ENCODE peak calls at places on chromosomes 2 and 18, in four cellular contexts. Q is breast epithelium, A is IMR-90, E is adrenal gland. M is an unnamed sample.

GRCh38 chr2:216316743-216317142 is 55.5 kb downstream of the MARCHF4 start:
- DNase-seq in E (no peak), Q (no peak), A (peak; percentile 92), M (no peak)

GRCh38 chr2:191020742-191021381 is 6.9 kb upstream of the STAT1 start:
- DNase-seq in E (peak; percentile 71), A (peak; percentile 93), Q (no peak), M (peak; percentile 43)

GRCh38 chr2:163551974-163552373 is 183.8 kb downstream of the FIGN start:
- DNase-seq in E (no peak), Q (no peak), A (no peak), M (no peak)

GRCh38 chr2:127208313-127208712 is 11.8 kb downstream of the CYP27C1 start:
- DNase-seq in A (peak; percentile 19), E (no peak), Q (no peak), M (peak; percentile 35)

GRCh38 chr2:187693923-187694322 is 139.7 kb upstream of the TFPI start:
- DNase-seq in E (no peak), Q (no peak), A (no peak), M (no peak)

GRCh38 chr2:15038373-15039364 is 406.2 kb downstream of the LRATD1 start:
- DNase-seq in Q (no peak), E (no peak), A (peak; percentile 36), M (no peak)

GRCh38 chr2:5074738-5075137 is 617.4 kb upstream of the SOX11 start:
- DNase-seq in Q (no peak), A (no peak), E (no peak), M (no peak)

GRCh38 chr2:10150436-10150835 is 27.9 kb downstream of the RRM2 start:
- DNase-seq in E (no peak), Q (no peak), A (no peak), M (no peak)

GRCh38 chr2:203934006-203934632 is 2.4 kb upstream of the ICOS start:
- DNase-seq in A (no peak), Q (no peak), E (no peak), M (no peak)

GRCh38 chr2:104863585-104864279 is 9.8 kb downstream of the POU3F3 start:
- DNase-seq in E (no peak), Q (no peak), A (no peak), M (no peak)

GRCh38 chr2:33015421-33016142 is 68.8 kb downstream of the LTBP1 start:
- DNase-seq in E (peak; percentile 25), Q (no peak), A (peak; percentile 82), M (no peak)

GRCh38 chr18:48806551-48807261 is 144.1 kb downstream of the SMAD7 start:
- DNase-seq in Q (peak; percentile 35), E (peak; percentile 28), A (no peak), M (peak; percentile 80)

GRCh38 chr2:63049291-63050185 is 1.1 kb upstream of the OTX1 start:
- DNase-seq in E (no peak), A (peak; percentile 8), Q (no peak), M (no peak)

GRCh38 chr2:216663846-216664245 is 30.6 kb downstream of the IGFBP2 start:
- DNase-seq in A (no peak), Q (no peak), E (no peak), M (no peak)

GRCh38 chr2:181123798-181124217 is 143.4 kb downstream of the UBE2E3 start:
- DNase-seq in E (no peak), Q (no peak), A (no peak), M (no peak)

GRCh38 chr2:136025057-136025973 is 39.9 kb upstream of the DARS1 start:
- DNase-seq in A (peak; percentile 28), Q (peak; percentile 62), E (peak; percentile 49), M (peak; percentile 91)

GRCh38 chr18:52764271-52764670 is 424.3 kb downstream of the DCC start:
- DNase-seq in A (no peak), Q (no peak), E (no peak), M (no peak)

GRCh38 chr2:181394741-181395437 is 62.3 kb upstream of the ITGA4 start:
- DNase-seq in E (no peak), A (no peak), Q (no peak), M (no peak)

GRCh38 chr2:225337183-225337582 is 62.3 kb upstream of the NYAP2 start:
- DNase-seq in Q (no peak), A (peak; percentile 80), E (no peak), M (no peak)

GRCh38 chr2:112160591-112161250 is 22.5 kb downstream of the FBLN7 start:
- DNase-seq in Q (no peak), A (no peak), E (no peak), M (no peak)

GRCh38 chr18:2985628-2986027 is 27.3 kb downstream of the LPIN2 start:
- DNase-seq in A (peak; percentile 54), E (no peak), Q (no peak), M (no peak)

GRCh38 chr2:138207531-138207930 is 243.3 kb downstream of the HNMT start:
- DNase-seq in E (no peak), A (no peak), Q (no peak), M (no peak)

GRCh38 chr2:120287183-120288015 is 34.7 kb downstream of the RALB start:
- DNase-seq in Q (no peak), A (peak; percentile 96), E (no peak), M (no peak)

GRCh38 chr18:80109676-80110078 is 615 bp downstream of the ADNP2 start:
- DNase-seq in E (peak; percentile 40), Q (no peak), A (peak; percentile 31), M (peak; percentile 76)

GRCh38 chr2:73232471-73233153 is 427 bp downstream of the PRADC1 start:
- DNase-seq in Q (no peak), A (no peak), E (peak; percentile 49), M (no peak)

GRCh38 chr2:214019229-214019972 is 391.5 kb upstream of the VWC2L start:
- DNase-seq in E (peak; percentile 91), Q (no peak), A (peak; percentile 97), M (peak; percentile 37)

GRCh38 chr2:51265539-51265938 is 233.6 kb upstream of the NRXN1 start:
- DNase-seq in E (no peak), Q (no peak), A (no peak), M (no peak)

GRCh38 chr2:29130295-29130694 is 15.1 kb downstream of the CLIP4 start:
- DNase-seq in Q (no peak), E (no peak), A (peak; percentile 91), M (no peak)

GRCh38 chr18:79393626-79394401 is 1.9 kb upstream of the NFATC1 start:
- DNase-seq in A (peak; percentile 74), Q (peak; percentile 94), E (peak; percentile 81), M (peak; percentile 98)

DNA sequence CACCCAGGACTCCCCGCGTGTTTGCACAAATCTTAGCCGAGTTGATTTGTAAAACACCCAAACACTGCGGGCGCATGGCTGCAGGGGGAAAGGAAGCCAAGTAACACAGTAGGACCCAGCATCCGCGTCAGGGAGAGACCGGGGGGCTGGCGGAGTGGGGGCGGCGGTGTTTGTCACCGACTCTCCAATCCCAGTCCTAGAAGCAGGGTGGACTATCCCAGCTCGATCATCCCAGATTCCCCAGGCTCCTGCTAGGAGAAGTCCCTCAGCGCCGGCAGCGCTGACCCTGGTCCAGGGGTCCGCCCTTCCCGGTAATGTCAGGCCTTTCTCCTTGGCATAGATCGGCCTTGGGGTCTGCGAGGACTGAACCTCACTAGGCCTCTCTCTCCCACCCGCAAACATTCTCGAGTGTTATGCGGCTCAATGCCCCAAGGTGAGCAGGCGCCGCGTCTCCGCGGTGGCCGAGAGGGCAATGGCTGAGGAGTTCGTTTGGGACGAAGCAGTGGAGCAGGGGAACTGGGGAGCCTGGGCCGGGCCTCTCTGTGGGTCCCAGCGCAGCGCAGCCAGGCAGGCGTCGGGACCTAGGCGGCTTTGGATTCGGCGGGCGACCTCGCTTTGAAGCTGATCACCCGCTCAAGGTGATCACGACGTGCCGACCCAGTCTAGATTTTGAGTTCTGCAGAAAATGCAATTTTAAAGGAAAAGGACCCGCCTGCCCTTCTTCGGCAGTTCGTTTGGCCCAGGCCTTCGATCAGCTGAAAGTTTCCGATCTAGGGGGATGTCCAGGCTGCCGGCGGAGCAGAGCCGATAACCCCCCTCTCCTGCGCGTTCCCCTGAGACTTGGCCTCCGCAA is 1.5 kb upstream of the GDF7 start:
- DNase-seq in E (no peak), Q (no peak), A (no peak), M (peak; percentile 50)
- H3K27me3 ChIP-seq in E (peaks cover 69% of the 10 kb centered on the region), Q (peaks cover 82% of the 10 kb centered on the region), A (peaks cover 88% of the 10 kb centered on the region), M (no peaks in the 10 kb centered on the region)

GRCh38 chr2:228630786-228631185 is 449.3 kb upstream of the SPHKAP start:
- DNase-seq in E (no peak), A (no peak), Q (no peak), M (no peak)
- H3K9me3 ChIP-seq in E (no peaks in the 10 kb centered on the region), A (no peaks in the 10 kb centered on the region), Q (no peaks in the 10 kb centered on the region), M (no peaks in the 10 kb centered on the region)

DNA sequence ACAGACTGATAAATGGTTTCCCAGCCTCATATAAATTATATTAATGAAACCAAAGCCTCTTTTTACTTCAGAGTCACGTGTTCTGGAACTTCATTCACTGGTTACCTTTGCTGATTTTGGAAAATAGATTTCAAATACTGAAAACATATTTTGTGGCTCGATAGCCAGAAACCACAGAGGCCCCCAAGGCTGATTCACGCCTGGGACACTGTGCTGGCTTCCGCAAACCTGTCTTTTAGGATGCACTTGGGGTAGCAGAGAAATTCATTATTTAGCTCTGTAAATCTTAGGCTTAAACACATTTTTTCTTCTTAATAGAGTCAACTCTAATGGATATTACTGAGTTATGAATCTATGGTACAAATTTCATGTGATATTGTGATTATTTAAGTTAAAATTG is 90.7 kb upstream of the TMEM18 start:
- DNase-seq in Q (no peak), E (no peak), A (no peak), M (no peak)
- H3K27me3 ChIP-seq in Q (no peaks in the 10 kb centered on the region), E (no peaks in the 10 kb centered on the region), A (no peaks in the 10 kb centered on the region), M (no peaks in the 10 kb centered on the region)

GRCh38 chr2:95271381-95271971 is 2.8 kb upstream of the PROM2 start:
- DNase-seq in Q (peak; percentile 35), E (no peak), A (no peak), M (no peak)
- H3K9me3 ChIP-seq in Q (no peaks in the 10 kb centered on the region), E (no peaks in the 10 kb centered on the region), A (peaks cover 2% of the 10 kb centered on the region), M (no peaks in the 10 kb centered on the region)

DNA sequence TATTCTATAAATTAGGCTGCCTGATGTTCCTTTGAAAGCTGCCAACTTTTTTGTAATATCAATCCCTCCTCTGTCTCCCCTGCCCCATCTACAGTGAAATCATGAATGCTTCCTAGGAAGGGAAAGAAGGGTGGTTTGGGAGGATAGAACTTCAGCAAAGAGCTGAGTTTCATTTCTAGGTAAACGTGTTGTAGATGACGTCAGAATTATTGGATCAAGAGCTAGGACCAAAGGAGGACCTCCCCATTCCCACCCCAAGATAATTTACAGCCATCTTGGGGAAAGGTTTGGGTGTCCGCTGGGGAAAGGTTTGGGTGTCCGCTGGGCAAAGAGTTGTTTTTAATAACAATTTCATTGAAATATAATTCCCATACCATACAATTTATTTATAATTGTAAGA is 11.2 kb upstream of the ANKRD53 start:
- DNase-seq in A (no peak), Q (no peak), E (no peak), M (no peak)
- H3K27me3 ChIP-seq in A (peaks cover 3% of the 10 kb centered on the region), Q (no peaks in the 10 kb centered on the region), E (no peaks in the 10 kb centered on the region), M (no peaks in the 10 kb centered on the region)

GRCh38 chr2:13597176-13597575 is 880.4 kb downstream of the TRIB2 start:
- DNase-seq in Q (no peak), A (no peak), E (no peak), M (no peak)
- H3K9me3 ChIP-seq in Q (no peaks in the 10 kb centered on the region), A (peaks cover 4% of the 10 kb centered on the region), E (no peaks in the 10 kb centered on the region), M (no peaks in the 10 kb centered on the region)

DNA sequence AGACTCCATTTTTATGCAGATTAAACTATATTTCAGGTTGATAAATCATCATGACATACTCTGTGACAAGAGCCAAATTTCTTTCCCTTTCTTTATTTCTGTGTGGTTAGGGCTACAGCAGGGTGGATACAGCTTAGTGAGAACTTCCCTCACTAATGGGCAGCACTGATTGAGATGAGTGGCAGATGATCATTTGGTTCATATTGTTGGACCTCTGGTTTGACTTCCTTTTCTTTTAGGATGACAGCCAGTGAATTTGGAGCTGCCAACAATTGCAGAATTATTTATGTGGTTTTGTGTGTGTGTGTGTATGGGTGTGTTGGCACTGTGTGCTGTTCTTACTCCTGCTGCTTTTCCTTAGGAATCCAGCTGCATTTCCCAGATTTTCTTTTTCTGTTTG is 481.3 kb downstream of the PIK3C3 start:
- DNase-seq in Q (no peak), A (no peak), E (no peak), M (no peak)
- H3K27me3 ChIP-seq in Q (no peaks in the 10 kb centered on the region), A (no peaks in the 10 kb centered on the region), E (no peaks in the 10 kb centered on the region), M (no peaks in the 10 kb centered on the region)